ENCODE peak calls at places on chromosomes 6 and 20, in ten cellular contexts. U, Y, S, O, L, D, F, K, J and P are unnamed samples.

GRCh38 chr6:14423330-14423729 is 305.8 kb downstream of the CD83 start:
- DNase-seq in U (no peak), Y (no peak), S (peak; percentile 47), O (peak; percentile 66), L (no peak), D (no peak), F (no peak), K (no peak), J (no peak), P (peak; percentile 74)

GRCh38 chr6:7190791-7191190 is 83.0 kb downstream of the RREB1 start:
- DNase-seq in U (no peak), Y (no peak), S (no peak), O (no peak), L (no peak), D (no peak), F (no peak), K (no peak), J (no peak), P (no peak)

GRCh38 chr6:39980839-39981580 is 46.7 kb upstream of the MOCS1 start:
- DNase-seq in U (no peak), Y (no peak), S (peak; percentile 28), O (peak; percentile 55), L (no peak), D (peak; percentile 12), F (no peak), K (no peak), J (peak; percentile 34), P (no peak)

GRCh38 chr6:2542101-2542857 is 208.4 kb downstream of the MYLK4 start:
- DNase-seq in U (no peak), Y (no peak), S (no peak), O (no peak), L (no peak), D (no peak), F (no peak), K (no peak), J (no peak), P (no peak)

GRCh38 chr6:158649289-158650143 is at the start of gene SYTL3:
- DNase-seq in U (no peak), Y (peak; percentile 85), S (peak; percentile 43), O (peak; percentile 74), L (peak; percentile 70), D (no peak), F (no peak), K (no peak), J (peak; percentile 41), P (no peak)

GRCh38 chr20:2005831-2006426 is 12.1 kb upstream of the PDYN start:
- DNase-seq in U (peak; percentile 29), Y (no peak), S (no peak), O (peak; percentile 73), L (peak; percentile 81), D (peak; percentile 55), F (peak; percentile 60), K (peak; percentile 60), J (peak; percentile 56), P (peak; percentile 65)

GRCh38 chr20:6892729-6893128 is 125.2 kb downstream of the BMP2 start:
- DNase-seq in U (no peak), Y (no peak), S (no peak), O (no peak), L (no peak), D (no peak), F (no peak), K (no peak), J (no peak), P (no peak)

GRCh38 chr6:33407132-33407718 is 3.6 kb upstream of the PHF1 start:
- DNase-seq in U (no peak), Y (no peak), S (no peak), O (no peak), L (no peak), D (no peak), F (no peak), K (no peak), J (no peak), P (no peak)

GRCh38 chr6:129444683-129445082 is 265.3 kb downstream of the ARHGAP18 start:
- DNase-seq in U (no peak), Y (no peak), S (no peak), O (no peak), L (no peak), D (no peak), F (no peak), K (no peak), J (no peak), P (no peak)

GRCh38 chr6:129446272-129446851 is 263.6 kb downstream of the ARHGAP18 start:
- DNase-seq in U (no peak), Y (no peak), S (no peak), O (no peak), L (no peak), D (no peak), F (no peak), K (no peak), J (no peak), P (no peak)

DNA sequence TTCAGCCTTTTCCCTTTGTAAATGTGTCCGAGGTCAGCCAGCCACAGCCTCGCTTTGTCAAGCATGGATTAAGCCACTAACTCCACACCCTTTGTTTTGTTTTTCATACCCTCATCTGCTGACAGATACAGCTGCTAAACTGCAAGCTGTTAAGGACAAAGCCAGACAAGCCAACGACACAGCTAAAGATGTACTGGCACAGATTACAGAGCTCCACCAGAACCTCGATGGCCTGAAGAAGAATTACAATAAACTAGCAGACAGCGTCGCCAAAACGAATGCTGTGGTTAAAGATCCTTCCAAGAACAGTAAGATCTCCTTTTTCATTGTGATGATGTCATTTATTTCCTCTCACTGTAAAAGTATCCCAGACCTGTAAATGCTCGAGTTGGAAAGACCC is 269.3 kb downstream of the ARHGAP18 start:
- DNase-seq in U (no peak), Y (no peak), S (no peak), O (peak; percentile 53), L (no peak), D (no peak), F (no peak), K (no peak), J (no peak), P (no peak)
- TF ChIP-seq CTCF in U (no peak), Y (no peak), S (no peak), O (no peak), L (no peak), D (no peak), F (no peak), K (no peak), J (no peak), P (no peak)

DNA sequence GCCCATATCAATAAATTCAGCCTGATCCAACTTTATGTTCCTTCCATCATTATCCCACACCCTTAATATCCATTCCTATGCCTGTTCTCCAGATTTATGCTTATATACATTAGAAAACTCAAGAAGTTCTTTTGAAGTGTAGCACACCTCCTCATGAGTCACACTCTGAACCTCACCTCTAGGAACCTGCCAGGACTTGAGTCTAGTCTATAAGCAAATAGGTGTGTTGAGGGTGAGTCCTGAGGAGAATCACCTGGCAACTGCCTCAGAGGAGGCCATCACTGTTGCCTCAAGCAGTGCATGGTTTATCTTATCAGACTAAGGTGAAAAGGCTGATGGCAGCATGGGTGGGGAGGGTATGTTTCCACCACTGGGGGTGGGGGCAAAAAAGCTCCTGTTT is 496.7 kb downstream of the C6orf118 start:
- DNase-seq in U (no peak), Y (no peak), S (no peak), O (no peak), L (no peak), D (no peak), F (no peak), K (no peak), J (no peak), P (no peak)
- H3K9me3 ChIP-seq in U (peaks cover 25% of the 10 kb centered on the region), Y (no peaks in the 10 kb centered on the region), S (no peaks in the 10 kb centered on the region), O (no peaks in the 10 kb centered on the region), L (no peaks in the 10 kb centered on the region), D (no peaks in the 10 kb centered on the region), F (no peaks in the 10 kb centered on the region), K (no peaks in the 10 kb centered on the region), J (no peaks in the 10 kb centered on the region), P (peaks cover 15% of the 10 kb centered on the region)

DNA sequence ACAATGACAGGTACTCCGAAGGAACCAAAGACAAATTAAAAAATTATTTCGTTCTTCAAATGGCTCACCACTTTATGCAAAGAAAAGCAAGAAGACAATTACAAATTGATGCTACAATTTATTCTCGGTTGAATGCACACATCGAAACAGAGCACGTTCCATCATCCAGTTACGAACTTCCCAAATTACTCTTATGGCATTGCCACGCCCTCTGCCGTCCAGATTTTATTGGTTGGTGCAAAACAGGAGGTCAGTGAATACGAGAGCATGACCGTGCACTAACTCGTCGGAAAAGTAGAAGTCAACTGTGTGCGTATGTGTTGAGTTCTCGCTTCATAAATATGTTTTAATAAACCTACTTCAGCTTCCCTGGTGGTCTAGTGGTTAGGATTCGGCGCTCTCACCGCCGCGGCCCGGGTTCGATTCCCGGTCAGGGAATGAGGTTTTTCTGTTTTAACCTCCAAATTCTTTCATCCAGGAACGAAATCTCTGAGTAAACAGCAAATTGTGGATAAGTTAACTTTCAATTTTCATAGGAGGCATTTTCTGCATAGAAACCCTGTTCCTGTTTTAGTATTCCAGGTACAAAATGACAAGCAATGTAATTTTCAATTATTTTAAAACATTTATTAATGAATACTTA is 23.2 kb downstream of the ZNF311 start:
- DNase-seq in U (peak; percentile 77), Y (peak; percentile 96), S (peak; percentile 90), O (peak; percentile 95), L (peak; percentile 69), D (peak; percentile 82), F (peak; percentile 68), K (peak; percentile 71), J (peak; percentile 84), P (peak; percentile 85)
- TF ChIP-seq CTCF in U (no peak), Y (no peak), S (peak; percentile 34), O (no peak), L (peak; percentile 24), D (peak; percentile 2), F (no peak), K (no peak), J (peak; percentile 26), P (no peak)

GRCh38 chr6:90435207-90435899 is 138.7 kb upstream of the BACH2 start:
- DNase-seq in U (no peak), Y (no peak), S (no peak), O (no peak), L (no peak), D (no peak), F (no peak), K (no peak), J (no peak), P (no peak)

GRCh38 chr6:90432408-90432775 is 135.7 kb upstream of the BACH2 start:
- DNase-seq in U (no peak), Y (no peak), S (no peak), O (no peak), L (no peak), D (no peak), F (no peak), K (no peak), J (no peak), P (no peak)

GRCh38 chr6:90436403-90436802 is 139.8 kb upstream of the BACH2 start:
- DNase-seq in U (no peak), Y (no peak), S (no peak), O (no peak), L (no peak), D (no peak), F (no peak), K (no peak), J (no peak), P (no peak)

GRCh38 chr6:90432937-90433336 is 136.3 kb upstream of the BACH2 start:
- DNase-seq in U (no peak), Y (no peak), S (no peak), O (no peak), L (no peak), D (no peak), F (no peak), K (no peak), J (peak; percentile 26), P (no peak)

DNA sequence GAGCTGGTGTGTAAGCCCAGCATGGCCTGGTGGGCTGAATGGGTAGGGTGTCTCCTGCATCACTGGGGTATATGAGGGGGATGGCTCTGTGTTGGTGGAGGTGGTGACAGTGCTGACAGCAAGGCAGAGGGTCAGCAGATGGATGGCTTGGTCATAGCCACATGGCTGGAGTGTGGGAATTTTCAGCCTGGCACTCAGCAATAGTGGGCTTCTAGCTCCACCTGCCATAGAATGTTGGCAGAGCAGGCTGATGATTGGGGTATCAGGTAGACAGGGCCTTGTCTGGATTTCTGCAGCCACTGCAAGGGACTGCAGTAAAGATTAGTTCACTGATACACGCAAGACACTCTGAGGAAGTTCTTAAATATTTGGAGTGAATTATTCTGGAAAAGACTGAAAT is 137.5 kb upstream of the BACH2 start:
- DNase-seq in U (no peak), Y (no peak), S (no peak), O (no peak), L (no peak), D (no peak), F (no peak), K (no peak), J (no peak), P (no peak)
- H3K9me3 ChIP-seq in U (no peaks in the 10 kb centered on the region), Y (no peaks in the 10 kb centered on the region), S (no peaks in the 10 kb centered on the region), O (no peaks in the 10 kb centered on the region), L (no peaks in the 10 kb centered on the region), D (peaks cover 9% of the 10 kb centered on the region), F (no peaks in the 10 kb centered on the region), K (peaks cover 19% of the 10 kb centered on the region), J (peaks cover 42% of the 10 kb centered on the region), P (peaks cover 8% of the 10 kb centered on the region)